ENCODE peak calls at places on chromosome 6, in four cellular contexts. L is tibial nerve, V is ovary, Z is sigmoid colon. H is an unnamed sample.

GRCh38 chr6:46289865-46290264 is 119.1 kb upstream of the ENPP5 start:
- DNase-seq in L (no peak), V (no peak), Z (no peak), H (no peak)

GRCh38 chr6:56246941-56247653 is at the start of gene COL21A1:
- DNase-seq in Z (peak; percentile 81), L (peak; percentile 19), V (peak; percentile 59), H (peak; percentile 76)

GRCh38 chr6:111737065-111737521 is 131.4 kb upstream of the TRAF3IP2 start:
- DNase-seq in V (no peak), L (no peak), Z (no peak), H (no peak)

GRCh38 chr6:43510827-43511163 is 649 bp upstream of the LRRC73 start:
- DNase-seq in V (no peak), L (no peak), Z (no peak), H (no peak)

GRCh38 chr6:150894935-150895686 is 29.6 kb downstream of the MTHFD1L start:
- DNase-seq in L (no peak), V (no peak), Z (peak; percentile 54), H (no peak)

GRCh38 chr6:111291334-111291705 is 191.7 kb downstream of the REV3L start:
- DNase-seq in L (no peak), Z (no peak), V (no peak), H (no peak)

GRCh38 chr6:118914598-118914997 is 20.4 kb downstream of the MCM9 start:
- DNase-seq in V (no peak), Z (no peak), L (no peak), H (no peak)

GRCh38 chr6:82651845-82652333 is 288.3 kb downstream of the TPBG start:
- DNase-seq in Z (no peak), L (no peak), V (no peak), H (no peak)

GRCh38 chr6:104953410-104953953 is 3.4 kb upstream of the LIN28B start:
- DNase-seq in V (no peak), L (no peak), Z (no peak), H (no peak)

GRCh38 chr6:77740380-77740779 is 87.5 kb downstream of the MEI4 start:
- DNase-seq in V (no peak), Z (no peak), L (no peak), H (no peak)

GRCh38 chr6:108622601-108623335 is 62.1 kb downstream of the FOXO3 start:
- DNase-seq in L (no peak), V (no peak), Z (peak; percentile 80), H (peak; percentile 77)

GRCh38 chr6:158321960-158322359 is 9.7 kb downstream of the TULP4 start:
- DNase-seq in V (no peak), L (no peak), Z (no peak), H (no peak)

GRCh38 chr6:113359155-113360140 is 497.7 kb upstream of the MARCKS start:
- DNase-seq in V (no peak), L (no peak), Z (no peak), H (no peak)

GRCh38 chr6:44661221-44661609 is 273.7 kb downstream of the CDC5L start:
- DNase-seq in Z (no peak), L (no peak), V (no peak), H (no peak)

GRCh38 chr6:53803081-53803860 is 8.5 kb downstream of the LRRC1 start:
- DNase-seq in L (no peak), Z (no peak), V (no peak), H (no peak)

GRCh38 chr6:38184041-38184779 is 364.7 kb downstream of the ZFAND3 start:
- DNase-seq in V (no peak), Z (no peak), L (no peak), H (no peak)

GRCh38 chr6:57021086-57021720 is 25.3 kb upstream of the KIAA1586 start:
- DNase-seq in L (no peak), Z (no peak), V (no peak), H (no peak)

GRCh38 chr6:86152546-86152945 is 509.9 kb upstream of the SYNCRIP start:
- DNase-seq in L (no peak), V (no peak), Z (no peak), H (no peak)

GRCh38 chr6:154302111-154302752 is 54.4 kb downstream of the IPCEF1 start:
- DNase-seq in L (no peak), Z (no peak), V (no peak), H (no peak)

GRCh38 chr6:26501482-26501986 is 1.4 kb downstream of the BTN1A1 start:
- DNase-seq in V (no peak), L (no peak), Z (peak; percentile 64), H (no peak)

GRCh38 chr6:12403201-12403826 is 113.2 kb downstream of the EDN1 start:
- DNase-seq in Z (no peak), V (no peak), L (no peak), H (no peak)

GRCh38 chr6:77298298-77298697 is 165.0 kb downstream of the HTR1B start:
- DNase-seq in V (no peak), Z (no peak), L (no peak), H (no peak)

DNA sequence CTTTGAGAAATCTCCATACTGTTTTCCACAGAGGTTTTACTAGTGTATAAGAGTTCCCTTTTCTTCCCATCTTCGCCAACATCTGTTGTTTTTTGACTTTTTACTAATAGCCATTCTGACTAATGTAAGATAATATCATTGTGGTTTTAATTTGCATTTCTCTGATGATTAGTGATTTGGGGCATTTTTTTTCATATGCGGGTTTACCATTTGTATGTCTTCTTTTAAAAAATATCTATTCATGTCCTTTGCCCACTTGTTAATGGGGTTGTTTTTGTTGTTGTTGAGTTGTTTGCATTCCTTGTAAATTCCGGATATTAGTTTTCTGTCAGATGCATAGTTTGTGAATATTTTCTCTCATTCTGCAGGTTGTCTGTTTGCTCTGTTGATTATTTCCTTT is 167.1 kb downstream of the PRL start:
- DNase-seq in V (no peak), Z (no peak), L (no peak), H (no peak)
- H3K9me3 ChIP-seq in V (no peaks in the 10 kb centered on the region), Z (no peaks in the 10 kb centered on the region), L (no peaks in the 10 kb centered on the region), H (no peaks in the 10 kb centered on the region)

GRCh38 chr6:134195164-134195906 is 122.6 kb downstream of the SGK1 start:
- DNase-seq in L (no peak), V (no peak), Z (no peak), H (no peak)
- TF ChIP-seq EP300 in L (no peak), V (no peak), Z (no peak), H (no peak)

GRCh38 chr6:155939253-155939652 is 483.6 kb upstream of the NOX3 start:
- DNase-seq in V (no peak), L (no peak), Z (no peak), H (no peak)
- H3K9me3 ChIP-seq in V (no peaks in the 10 kb centered on the region), L (no peaks in the 10 kb centered on the region), Z (no peaks in the 10 kb centered on the region), H (no peaks in the 10 kb centered on the region)

GRCh38 chr6:114714836-114715507 is 372.1 kb upstream of the HS3ST5 start:
- DNase-seq in Z (no peak), L (no peak), V (no peak), H (no peak)
- TF ChIP-seq EP300 in Z (no peak), L (no peak), V (no peak), H (no peak)

GRCh38 chr6:167712332-167713087 is 114.2 kb upstream of the AFDN start:
- DNase-seq in L (no peak), Z (no peak), V (no peak), H (no peak)

GRCh38 chr6:167717455-167717854 is 109.3 kb upstream of the AFDN start:
- DNase-seq in V (no peak), Z (no peak), L (no peak), H (no peak)

GRCh38 chr6:167711784-167712183 is 114.9 kb upstream of the AFDN start:
- DNase-seq in L (no peak), V (no peak), Z (no peak), H (peak; percentile 48)

GRCh38 chr6:167713088-167713475 is 113.6 kb upstream of the AFDN start:
- DNase-seq in L (no peak), Z (no peak), V (no peak), H (no peak)

DNA sequence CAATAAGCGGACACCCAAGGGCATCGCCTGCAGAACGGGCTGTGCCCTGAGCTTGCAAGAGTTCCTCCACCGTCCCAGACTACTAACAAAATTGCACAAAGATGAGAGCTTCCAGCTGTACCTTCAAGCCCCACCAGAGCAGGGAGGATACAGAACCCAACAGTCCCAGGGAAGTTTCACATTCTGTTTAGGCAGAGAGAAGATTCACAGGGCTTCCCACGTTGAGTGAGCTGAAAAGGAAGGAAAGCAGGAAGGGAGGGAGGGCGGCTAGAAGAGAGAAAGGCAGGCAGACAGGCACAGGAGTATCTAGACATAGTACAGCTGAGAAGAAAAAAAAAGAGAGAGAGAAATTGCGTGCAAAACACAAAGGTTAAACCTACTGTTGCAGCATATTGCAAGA is 112.5 kb upstream of the AFDN start:
- DNase-seq in L (no peak), Z (no peak), V (no peak), H (no peak)
- H3K9me3 ChIP-seq in L (no peaks in the 10 kb centered on the region), Z (no peaks in the 10 kb centered on the region), V (no peaks in the 10 kb centered on the region), H (no peaks in the 10 kb centered on the region)

DNA sequence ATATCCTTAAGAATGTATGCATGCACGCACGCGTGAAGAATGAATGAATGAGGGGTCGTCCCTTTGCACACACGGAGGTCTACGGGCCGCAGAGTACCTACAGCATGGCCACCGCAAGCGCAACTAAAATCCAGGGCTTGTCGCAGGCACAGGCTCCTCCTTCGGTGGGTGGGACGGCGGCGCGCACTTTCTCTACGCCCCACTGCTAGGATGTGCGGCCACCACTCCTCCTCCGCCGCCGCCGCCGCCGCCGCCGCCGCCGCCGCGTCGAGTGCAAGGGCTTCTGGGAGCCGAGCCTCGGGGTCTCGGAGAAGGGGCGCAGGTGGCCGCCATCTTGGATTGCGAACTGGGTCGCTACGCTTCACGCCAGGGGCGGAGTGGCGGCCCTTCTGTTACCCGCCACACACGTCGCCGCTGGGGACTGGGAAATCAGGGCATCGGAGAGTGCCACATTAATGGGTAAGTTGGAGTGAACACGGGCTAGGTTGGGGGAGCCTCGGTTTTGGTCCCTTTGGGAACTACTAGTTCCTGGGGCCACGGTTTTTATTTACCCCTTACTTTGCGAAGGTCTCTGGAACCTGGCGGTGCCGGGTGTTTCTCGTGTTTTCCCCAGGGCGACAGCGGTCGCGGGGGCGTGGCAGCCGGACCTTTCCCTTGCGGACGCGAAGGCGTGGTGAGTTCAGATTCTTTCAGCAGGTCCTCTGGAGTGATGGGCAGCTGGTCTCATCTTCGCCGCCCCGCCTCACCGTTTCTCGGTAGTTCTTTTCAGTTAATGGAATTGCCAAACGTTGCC is at the start of gene KPNA5:
- DNase-seq in Z (peak; percentile 94), V (peak; percentile 87), L (peak; percentile 72), H (peak; percentile 95)
- TF ChIP-seq EP300 in Z (no peak), V (no peak), L (peak; percentile 90), H (no peak)

GRCh38 chr6:170135821-170136471 is 154.9 kb downstream of the DLL1 start:
- DNase-seq in L (no peak), Z (peak; percentile 56), V (peak; percentile 11), H (peak; percentile 59)

GRCh38 chr6:170137911-170138910 is 152.7 kb downstream of the DLL1 start:
- DNase-seq in Z (peak; percentile 56), L (no peak), V (peak; percentile 14), H (peak; percentile 53)

GRCh38 chr6:170135461-170135820 is 155.4 kb downstream of the DLL1 start:
- DNase-seq in Z (no peak), L (no peak), V (peak; percentile 0), H (peak; percentile 76)

GRCh38 chr6:170136541-170137175 is 154.2 kb downstream of the DLL1 start:
- DNase-seq in Z (peak; percentile 57), L (no peak), V (peak; percentile 13), H (peak; percentile 76)

GRCh38 chr6:170137176-170137891 is 153.5 kb downstream of the DLL1 start:
- DNase-seq in V (peak; percentile 35), L (no peak), Z (peak; percentile 72), H (peak; percentile 82)
- H3K9me3 ChIP-seq in V (no peaks in the 10 kb centered on the region), L (no peaks in the 10 kb centered on the region), Z (no peaks in the 10 kb centered on the region), H (no peaks in the 10 kb centered on the region)

H was measured in suprapubic skin.